ENCODE peak calls at places on chromosomes 13 and 19, in nine cellular contexts. F, Y, H, L, B, D, N, I and S are unnamed samples.
A peak's percentile ranks its signal among the peaks of the same experiment; 100 is the strongest.

GRCh38 chr19:44552324-44552723 is 22.8 kb upstream of the CEACAM20 start:
- DNase-seq in F (no peak), I (no peak), Y (no peak), N (no peak), H (no peak), D (peak; percentile 85), L (no peak), B (no peak), S (no peak)

GRCh38 chr13:98752111-98752941 is at the start of gene SLC15A1:
- DNase-seq in I (no peak), D (peak; percentile 76), N (no peak), H (no peak), Y (no peak), F (no peak), L (no peak), B (no peak), S (no peak)

GRCh38 chr13:82597737-82598136 is 1284.5 kb downstream of the SLITRK1 start:
- DNase-seq in L (no peak), N (no peak), B (no peak), Y (no peak), H (no peak), I (no peak), D (peak; percentile 32), F (no peak), S (no peak)

GRCh38 chr19:55304279-55304978 is 20.6 kb downstream of the BRSK1 start:
- DNase-seq in I (no peak), H (no peak), B (no peak), L (no peak), D (peak; percentile 77), Y (no peak), N (peak; percentile 46), F (peak; percentile 45), S (no peak)

GRCh38 chr13:23919006-23919405 is 21.7 kb upstream of the C1QTNF9B start:
- DNase-seq in D (no peak), L (no peak), N (no peak), F (no peak), Y (no peak), I (no peak), B (no peak), H (no peak), S (no peak)

GRCh38 chr19:17553256-17553655 is 2.2 kb upstream of the COLGALT1 start:
- DNase-seq in I (no peak), D (no peak), N (no peak), F (peak; percentile 87), Y (no peak), B (peak; percentile 90), L (no peak), H (no peak), S (peak; percentile 90)

GRCh38 chr13:75417006-75417384 is 65.0 kb downstream of the TBC1D4 start:
- DNase-seq in L (no peak), H (no peak), D (no peak), B (no peak), N (no peak), F (no peak), Y (no peak), I (no peak), S (no peak)

GRCh38 chr13:28495586-28496564 is 947 bp upstream of the FLT1 start:
- DNase-seq in B (no peak), N (no peak), D (no peak), F (no peak), I (no peak), Y (no peak), L (no peak), H (no peak), S (no peak)

GRCh38 chr19:45577111-45577905 is 7.3 kb downstream of the OPA3 start:
- DNase-seq in D (no peak), B (peak; percentile 58), Y (no peak), F (peak; percentile 40), H (no peak), N (peak; percentile 71), I (no peak), L (no peak), S (peak; percentile 79)

GRCh38 chr19:8512115-8512967 is 1.6 kb downstream of the ZNF414 start:
- DNase-seq in H (no peak), D (peak; percentile 71), I (no peak), Y (no peak), F (no peak), N (no peak), B (no peak), L (no peak), S (no peak)

GRCh38 chr13:34671136-34671535 is 270.9 kb upstream of the NBEA start:
- DNase-seq in Y (no peak), L (no peak), I (no peak), D (no peak), F (no peak), N (no peak), H (no peak), B (no peak), S (no peak)